ENCODE peak calls at places on chromosome 5, in eight cellular contexts. F is cardiac septum, Y is GM18507, M is H7, C is pulmonary artery endothelial cell, R is SJSA1, J is lower lobe of right lung, Z is hippocampal formation. T is an unnamed sample.

GRCh38 chr5:151315998-151316597 is 12.5 kb upstream of the SLC36A3 start:
- DNase-seq in R (peak), J (peak), M (peak), Y (peak), C (peak), Z (no peak), F (peak), T (no peak)

GRCh38 chr5:176629317-176629852 is 949 bp downstream of the SNCB start:
- DNase-seq in C (no peak), M (peak), F (no peak), J (no peak), Y (no peak), Z (no peak), R (no peak), T (no peak)

GRCh38 chr5:54900906-54901725 is 84.3 kb downstream of the ESM1 start:
- DNase-seq in Z (no peak), C (no peak), F (no peak), M (no peak), R (no peak), J (no peak), Y (no peak), T (no peak)

GRCh38 chr5:75651575-75651974 is 40.3 kb downstream of the ANKDD1B start:
- DNase-seq in Y (no peak), C (no peak), J (no peak), R (no peak), M (no peak), Z (no peak), F (no peak), T (no peak)

GRCh38 chr5:151238303-151238741 is 14.4 kb upstream of the CCDC69 start:
- DNase-seq in R (no peak), J (no peak), M (peak), Z (no peak), C (no peak), F (peak), Y (no peak), T (no peak)

GRCh38 chr5:1110930-1111726 is 735 bp downstream of the SLC12A7 start:
- DNase-seq in F (no peak), R (no peak), Y (no peak), C (no peak), Z (no peak), J (peak), M (peak), T (no peak)

GRCh38 chr5:96733771-96734498 is 71.8 kb downstream of the CAST start:
- DNase-seq in Z (no peak), M (peak), J (no peak), R (no peak), Y (no peak), C (no peak), F (no peak), T (no peak)

GRCh38 chr5:134525687-134526482 is 415 bp downstream of the JADE2 start:
- DNase-seq in R (peak), C (no peak), M (peak), J (peak), Y (no peak), F (peak), Z (peak), T (peak)

GRCh38 chr5:86070719-86071118 is 547.0 kb upstream of the COX7C start:
- DNase-seq in C (no peak), Y (no peak), F (no peak), M (no peak), Z (no peak), J (no peak), R (no peak), T (no peak)

GRCh38 chr5:54109931-54110330 is 200.4 kb downstream of the ARL15 start:
- DNase-seq in M (no peak), C (no peak), Z (no peak), Y (no peak), R (no peak), F (no peak), J (no peak), T (no peak)